ENCODE peak calls at places on chromosomes 12 and 14, in ten cellular contexts. V, C, J, H, Z, B, G, Y, D and N are unnamed samples.

GRCh38 chr14:68777644-68778043 is 15.2 kb downstream of the ZFP36L1 start:
- DNase-seq in V (no peak), C (no peak), J (no peak), H (no peak), Z (no peak), B (no peak), G (no peak), Y (no peak), D (no peak), N (no peak)

GRCh38 chr14:26125039-26125438 is 472.8 kb downstream of the NOVA1 start:
- DNase-seq in V (no peak), C (no peak), J (no peak), H (no peak), Z (no peak), B (no peak), G (no peak), Y (no peak), D (no peak), N (no peak)

GRCh38 chr12:5783274-5783920 is 161.7 kb downstream of the ANO2 start:
- DNase-seq in V (no peak), C (peak; percentile 1), J (no peak), H (no peak), Z (no peak), B (no peak), G (peak; percentile 6), Y (no peak), D (no peak), N (no peak)

GRCh38 chr14:45199246-45199645 is 53.8 kb downstream of the MIS18BP1 start:
- DNase-seq in V (peak; percentile 17), C (no peak), J (no peak), H (no peak), Z (no peak), B (peak; percentile 76), G (peak; percentile 57), Y (no peak), D (no peak), N (no peak)

GRCh38 chr12:57091633-57092528 is 3.0 kb downstream of the NAB2 start:
- DNase-seq in V (no peak), C (no peak), J (no peak), H (no peak), Z (no peak), B (peak; percentile 30), G (no peak), Y (no peak), D (no peak), N (no peak)

GRCh38 chr14:89767861-89768268 is 186.7 kb downstream of the EFCAB11 start:
- DNase-seq in V (peak; percentile 51), C (no peak), J (no peak), H (peak; percentile 31), Z (no peak), B (peak; percentile 70), G (peak; percentile 63), Y (no peak), D (no peak), N (peak; percentile 29)

GRCh38 chr14:90521121-90521929 is 124.5 kb downstream of the CALM1 start:
- DNase-seq in V (peak; percentile 36), C (no peak), J (peak; percentile 17), H (no peak), Z (no peak), B (no peak), G (no peak), Y (no peak), D (no peak), N (no peak)

GRCh38 chr12:1529228-1529861 is 65.0 kb downstream of the FBXL14 start:
- DNase-seq in V (no peak), C (no peak), J (no peak), H (no peak), Z (no peak), B (no peak), G (no peak), Y (no peak), D (no peak), N (no peak)

GRCh38 chr12:49043856-49044258 is 16.7 kb downstream of the KMT2D start:
- DNase-seq in V (peak; percentile 56), C (peak; percentile 55), J (peak; percentile 53), H (no peak), Z (no peak), B (peak; percentile 46), G (peak; percentile 64), Y (peak; percentile 7), D (peak; percentile 66), N (peak; percentile 68)

GRCh38 chr14:67187826-67188225 is 1.4 kb upstream of the GARIN2 start:
- DNase-seq in V (peak; percentile 85), C (no peak), J (no peak), H (peak; percentile 69), Z (no peak), B (peak; percentile 47), G (peak; percentile 75), Y (no peak), D (no peak), N (no peak)